ENCODE peak calls at places on chromosomes 4 and X, in five cellular contexts. K, T, O, H and V are unnamed samples.

GRCh38 chr4:24559032-24559821 is 25.1 kb downstream of the DHX15 start:
- DNase-seq in K (no peak), T (no peak), O (no peak), H (no peak), V (no peak)

GRCh38 chr4:83124079-83124780 is 9.7 kb upstream of the PLAC8 start:
- DNase-seq in K (no peak), T (no peak), O (no peak), H (no peak), V (no peak)

GRCh38 chr4:3713817-3714641 is 52.2 kb upstream of the ADRA2C start:
- DNase-seq in K (no peak), T (no peak), O (no peak), H (no peak), V (no peak)

GRCh38 chrX:66049056-66049455 is 9.2 kb upstream of the VSIG4 start:
- DNase-seq in K (no peak), T (no peak), O (no peak), H (no peak), V (no peak)

GRCh38 chr4:4426511-4427477 is 39.9 kb downstream of the NSG1 start:
- DNase-seq in K (no peak), T (no peak), O (peak), H (no peak), V (peak)

GRCh38 chrX:133097031-133097430 is at the start of gene USP26:
- DNase-seq in K (no peak), T (no peak), O (no peak), H (no peak), V (no peak)

GRCh38 chr4:681736-682451 is 7.1 kb downstream of the SLC49A3 start:
- DNase-seq in K (no peak), T (peak), O (peak), H (no peak), V (peak)

GRCh38 chr4:63937961-63938360 is 471.3 kb downstream of the TECRL start:
- DNase-seq in K (no peak), T (no peak), O (no peak), H (no peak), V (no peak)

GRCh38 chr4:134216436-134216835 is 14.8 kb upstream of the PABPC4L start:
- DNase-seq in K (no peak), T (no peak), O (no peak), H (no peak), V (no peak)

GRCh38 chr4:4574792-4575191 is 32.9 kb upstream of the STX18 start:
- DNase-seq in K (no peak), T (no peak), O (peak), H (peak), V (peak)

GRCh38 chr4:38621004-38621684 is 42.9 kb upstream of the KLF3 start:
- DNase-seq in K (no peak), T (no peak), O (no peak), H (no peak), V (no peak)

GRCh38 chrX:63428348-63428747 is 77.2 kb upstream of the SPIN4 start:
- DNase-seq in K (no peak), T (no peak), O (no peak), H (no peak), V (no peak)